ENCODE peak calls at places on chromosomes 13 and 19, in ten cellular contexts. One of them, this sample, is unnamed. For H3K9me3 and H3K4me1, the result is how much of the 10 kb centered on the place peaks cover.

GRCh38 chr13:66665991-66666390 is 564.1 kb downstream of the PCDH9 start:
- DNase-seq in cardiac muscle cell: peak
- DNase-seq in thyroid gland: peak
- DNase-seq in heart left ventricle: no peak
- DNase-seq in heart right ventricle: no peak
- DNase-seq in gastrocnemius medialis: peak
- DNase-seq in upper lobe of right lung: peak
- DNase-seq in PC-9: peak
- DNase-seq in esophagus muscularis mucosa: no peak
- DNase-seq in CD8-positive, alpha-beta T cell: no peak
- DNase-seq in this sample: no peak

GRCh38 chr19:15248648-15249559 is 16.7 kb upstream of the EPHX3 start:
- DNase-seq in CD8-positive, alpha-beta T cell: no peak
- DNase-seq in cardiac muscle cell: no peak
- DNase-seq in PC-9: peak
- DNase-seq in thyroid gland: peak
- DNase-seq in gastrocnemius medialis: peak
- DNase-seq in esophagus muscularis mucosa: no peak
- DNase-seq in heart left ventricle: peak
- DNase-seq in upper lobe of right lung: no peak
- DNase-seq in heart right ventricle: peak
- DNase-seq in this sample: peak

GRCh38 chr13:75963318-75963717 is 327.2 kb downstream of the LMO7 start:
- DNase-seq in esophagus muscularis mucosa: no peak
- DNase-seq in thyroid gland: no peak
- DNase-seq in gastrocnemius medialis: no peak
- DNase-seq in CD8-positive, alpha-beta T cell: no peak
- DNase-seq in cardiac muscle cell: peak
- DNase-seq in heart left ventricle: no peak
- DNase-seq in PC-9: no peak
- DNase-seq in heart right ventricle: no peak
- DNase-seq in upper lobe of right lung: no peak
- DNase-seq in this sample: no peak

GRCh38 chr19:5434970-5435641 is 20.1 kb upstream of the ZNRF4 start:
- DNase-seq in thyroid gland: no peak
- DNase-seq in cardiac muscle cell: no peak
- DNase-seq in esophagus muscularis mucosa: no peak
- DNase-seq in PC-9: no peak
- DNase-seq in heart left ventricle: no peak
- DNase-seq in upper lobe of right lung: no peak
- DNase-seq in heart right ventricle: no peak
- DNase-seq in gastrocnemius medialis: no peak
- DNase-seq in CD8-positive, alpha-beta T cell: no peak
- DNase-seq in this sample: no peak

GRCh38 chr13:77509221-77509620 is 26.3 kb upstream of the SCEL start:
- DNase-seq in cardiac muscle cell: no peak
- DNase-seq in heart left ventricle: no peak
- DNase-seq in CD8-positive, alpha-beta T cell: no peak
- DNase-seq in gastrocnemius medialis: no peak
- DNase-seq in upper lobe of right lung: no peak
- DNase-seq in heart right ventricle: no peak
- DNase-seq in PC-9: no peak
- DNase-seq in thyroid gland: no peak
- DNase-seq in esophagus muscularis mucosa: no peak
- DNase-seq in this sample: no peak

GRCh38 chr13:47216176-47216822 is 319.4 kb upstream of the HTR2A start:
- DNase-seq in PC-9: no peak
- DNase-seq in esophagus muscularis mucosa: no peak
- DNase-seq in upper lobe of right lung: no peak
- DNase-seq in cardiac muscle cell: no peak
- DNase-seq in thyroid gland: no peak
- DNase-seq in CD8-positive, alpha-beta T cell: no peak
- DNase-seq in heart right ventricle: no peak
- DNase-seq in heart left ventricle: no peak
- DNase-seq in gastrocnemius medialis: no peak
- DNase-seq in this sample: no peak

GRCh38 chr13:38570706-38571105 is 116.2 kb upstream of the FREM2 start:
- DNase-seq in gastrocnemius medialis: no peak
- DNase-seq in cardiac muscle cell: no peak
- DNase-seq in heart right ventricle: no peak
- DNase-seq in PC-9: no peak
- DNase-seq in heart left ventricle: no peak
- DNase-seq in esophagus muscularis mucosa: no peak
- DNase-seq in thyroid gland: no peak
- DNase-seq in CD8-positive, alpha-beta T cell: no peak
- DNase-seq in upper lobe of right lung: no peak
- DNase-seq in this sample: no peak

GRCh38 chr13:113390874-113391497 is 27.1 kb upstream of the GRTP1 start:
- DNase-seq in heart left ventricle: no peak
- DNase-seq in cardiac muscle cell: no peak
- DNase-seq in CD8-positive, alpha-beta T cell: no peak
- DNase-seq in esophagus muscularis mucosa: no peak
- DNase-seq in upper lobe of right lung: peak
- DNase-seq in PC-9: no peak
- DNase-seq in thyroid gland: no peak
- DNase-seq in heart right ventricle: no peak
- DNase-seq in gastrocnemius medialis: no peak
- DNase-seq in this sample: no peak

GRCh38 chr13:95300625-95301134 is 571 bp downstream of the ABCC4 start:
- DNase-seq in CD8-positive, alpha-beta T cell: peak
- DNase-seq in gastrocnemius medialis: peak
- DNase-seq in heart left ventricle: peak
- DNase-seq in heart right ventricle: peak
- DNase-seq in PC-9: peak
- DNase-seq in upper lobe of right lung: peak
- DNase-seq in esophagus muscularis mucosa: no peak
- DNase-seq in thyroid gland: peak
- DNase-seq in cardiac muscle cell: peak
- DNase-seq in this sample: peak

GRCh38 chr13:95298169-95298940 is 2.9 kb downstream of the ABCC4 start:
- DNase-seq in gastrocnemius medialis: no peak
- DNase-seq in thyroid gland: peak
- DNase-seq in PC-9: no peak
- DNase-seq in esophagus muscularis mucosa: no peak
- DNase-seq in upper lobe of right lung: peak
- DNase-seq in heart right ventricle: no peak
- DNase-seq in cardiac muscle cell: no peak
- DNase-seq in CD8-positive, alpha-beta T cell: no peak
- DNase-seq in heart left ventricle: no peak
- DNase-seq in this sample: no peak

GRCh38 chr13:95298971-95299627 is 2.2 kb downstream of the ABCC4 start:
- DNase-seq in esophagus muscularis mucosa: no peak
- DNase-seq in gastrocnemius medialis: no peak
- DNase-seq in cardiac muscle cell: no peak
- DNase-seq in thyroid gland: no peak
- DNase-seq in heart left ventricle: no peak
- DNase-seq in CD8-positive, alpha-beta T cell: no peak
- DNase-seq in heart right ventricle: no peak
- DNase-seq in PC-9: peak
- DNase-seq in upper lobe of right lung: no peak
- DNase-seq in this sample: no peak

GRCh38 chr13:95301947-95302386 is 716 bp upstream of the ABCC4 start:
- DNase-seq in heart right ventricle: no peak
- DNase-seq in thyroid gland: no peak
- DNase-seq in upper lobe of right lung: no peak
- DNase-seq in CD8-positive, alpha-beta T cell: no peak
- DNase-seq in cardiac muscle cell: no peak
- DNase-seq in gastrocnemius medialis: no peak
- DNase-seq in PC-9: no peak
- DNase-seq in esophagus muscularis mucosa: no peak
- DNase-seq in heart left ventricle: no peak
- DNase-seq in this sample: no peak

GRCh38 chr13:95301135-95301946 is at the start of gene ABCC4:
- DNase-seq in thyroid gland: peak
- DNase-seq in esophagus muscularis mucosa: no peak
- DNase-seq in upper lobe of right lung: peak
- DNase-seq in heart right ventricle: peak
- DNase-seq in CD8-positive, alpha-beta T cell: peak
- DNase-seq in heart left ventricle: peak
- DNase-seq in cardiac muscle cell: peak
- DNase-seq in gastrocnemius medialis: peak
- DNase-seq in PC-9: peak
- DNase-seq in this sample: peak
- TF ChIP-seq CTCF in thyroid gland: no peak
- TF ChIP-seq CTCF in esophagus muscularis mucosa: peak
- TF ChIP-seq CTCF in upper lobe of right lung: no peak
- TF ChIP-seq CTCF in heart right ventricle: no peak
- TF ChIP-seq CTCF in CD8-positive, alpha-beta T cell: no peak
- TF ChIP-seq CTCF in heart left ventricle: no peak
- TF ChIP-seq CTCF in cardiac muscle cell: no peak
- TF ChIP-seq CTCF in gastrocnemius medialis: no peak
- TF ChIP-seq CTCF in PC-9: no peak
- TF ChIP-seq CTCF in this sample: no peak

GRCh38 chr19:57583104-57583520 is 833 bp upstream of the ZIK1 start:
- DNase-seq in heart right ventricle: no peak
- DNase-seq in cardiac muscle cell: no peak
- DNase-seq in CD8-positive, alpha-beta T cell: no peak
- DNase-seq in PC-9: no peak
- DNase-seq in upper lobe of right lung: no peak
- DNase-seq in heart left ventricle: no peak
- DNase-seq in thyroid gland: no peak
- DNase-seq in gastrocnemius medialis: no peak
- DNase-seq in esophagus muscularis mucosa: no peak
- DNase-seq in this sample: no peak

GRCh38 chr19:57576661-57577060 is 2.0 kb downstream of the ZNF416 start:
- DNase-seq in upper lobe of right lung: no peak
- DNase-seq in PC-9: no peak
- DNase-seq in heart right ventricle: no peak
- DNase-seq in cardiac muscle cell: no peak
- DNase-seq in heart left ventricle: no peak
- DNase-seq in thyroid gland: no peak
- DNase-seq in gastrocnemius medialis: no peak
- DNase-seq in CD8-positive, alpha-beta T cell: no peak
- DNase-seq in esophagus muscularis mucosa: no peak
- DNase-seq in this sample: no peak

GRCh38 chr19:57583521-57584416 is at the start of gene ZIK1:
- DNase-seq in heart left ventricle: peak
- DNase-seq in thyroid gland: peak
- DNase-seq in PC-9: peak
- DNase-seq in esophagus muscularis mucosa: peak
- DNase-seq in gastrocnemius medialis: peak
- DNase-seq in cardiac muscle cell: peak
- DNase-seq in CD8-positive, alpha-beta T cell: peak
- DNase-seq in upper lobe of right lung: peak
- DNase-seq in heart right ventricle: peak
- DNase-seq in this sample: peak

GRCh38 chr19:57578487-57579205 is at the start of gene ZNF416:
- DNase-seq in upper lobe of right lung: peak
- DNase-seq in cardiac muscle cell: peak
- DNase-seq in PC-9: peak
- DNase-seq in esophagus muscularis mucosa: peak
- DNase-seq in heart right ventricle: peak
- DNase-seq in gastrocnemius medialis: peak
- DNase-seq in CD8-positive, alpha-beta T cell: peak
- DNase-seq in thyroid gland: peak
- DNase-seq in heart left ventricle: peak
- DNase-seq in this sample: peak
- H3K9me3 ChIP-seq in upper lobe of right lung: under half
- H3K9me3 ChIP-seq in cardiac muscle cell: under half
- H3K9me3 ChIP-seq in PC-9: under half
- H3K9me3 ChIP-seq in esophagus muscularis mucosa: under half
- H3K9me3 ChIP-seq in heart right ventricle: under half
- H3K9me3 ChIP-seq in gastrocnemius medialis: under half
- H3K9me3 ChIP-seq in CD8-positive, alpha-beta T cell: under half
- H3K9me3 ChIP-seq in thyroid gland: under half
- H3K9me3 ChIP-seq in heart left ventricle: under half
- H3K9me3 ChIP-seq in this sample: under half

GRCh38 chr19:41377977-41378707 is 1.8 kb downstream of the TMEM91 start:
- DNase-seq in gastrocnemius medialis: no peak
- DNase-seq in thyroid gland: no peak
- DNase-seq in esophagus muscularis mucosa: no peak
- DNase-seq in PC-9: no peak
- DNase-seq in cardiac muscle cell: peak
- DNase-seq in heart right ventricle: no peak
- DNase-seq in heart left ventricle: no peak
- DNase-seq in CD8-positive, alpha-beta T cell: peak
- DNase-seq in upper lobe of right lung: no peak
- DNase-seq in this sample: no peak

GRCh38 chr19:41376998-41377365 is 649 bp downstream of the TMEM91 start:
- DNase-seq in heart left ventricle: no peak
- DNase-seq in PC-9: no peak
- DNase-seq in heart right ventricle: no peak
- DNase-seq in upper lobe of right lung: peak
- DNase-seq in esophagus muscularis mucosa: no peak
- DNase-seq in CD8-positive, alpha-beta T cell: no peak
- DNase-seq in thyroid gland: no peak
- DNase-seq in gastrocnemius medialis: no peak
- DNase-seq in cardiac muscle cell: no peak
- DNase-seq in this sample: no peak

GRCh38 chr19:41376241-41376997 is at the start of gene TMEM91:
- DNase-seq in upper lobe of right lung: peak
- DNase-seq in esophagus muscularis mucosa: no peak
- DNase-seq in heart left ventricle: peak
- DNase-seq in heart right ventricle: peak
- DNase-seq in thyroid gland: peak
- DNase-seq in cardiac muscle cell: peak
- DNase-seq in CD8-positive, alpha-beta T cell: no peak
- DNase-seq in gastrocnemius medialis: no peak
- DNase-seq in PC-9: no peak
- DNase-seq in this sample: peak

GRCh38 chr19:41371541-41371940 is 4.8 kb upstream of the TMEM91 start:
- DNase-seq in heart right ventricle: no peak
- DNase-seq in upper lobe of right lung: no peak
- DNase-seq in gastrocnemius medialis: no peak
- DNase-seq in esophagus muscularis mucosa: no peak
- DNase-seq in heart left ventricle: no peak
- DNase-seq in cardiac muscle cell: no peak
- DNase-seq in thyroid gland: no peak
- DNase-seq in CD8-positive, alpha-beta T cell: no peak
- DNase-seq in PC-9: no peak
- DNase-seq in this sample: no peak

DNA sequence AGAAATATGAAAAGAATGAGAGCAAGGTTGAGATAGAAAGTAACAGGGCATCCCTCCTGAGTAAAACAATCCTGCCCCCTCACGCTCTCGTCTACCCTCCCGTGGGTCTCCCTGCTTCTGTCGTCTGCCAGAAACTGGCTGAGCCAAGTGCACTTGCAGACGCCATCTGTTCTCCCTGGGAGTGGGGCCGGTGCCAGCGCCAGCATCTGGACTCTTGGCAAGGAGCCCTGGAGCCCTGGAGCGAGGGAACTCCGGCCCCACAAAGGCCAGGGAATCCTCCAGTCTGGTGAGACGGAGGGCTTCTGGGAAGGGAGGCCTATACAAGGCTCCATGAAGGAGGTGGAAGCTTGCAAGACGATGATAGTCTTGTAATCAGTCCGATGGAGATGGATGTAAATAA is 2.3 kb upstream of the TMEM91 start:
- DNase-seq in cardiac muscle cell: no peak
- DNase-seq in PC-9: no peak
- DNase-seq in esophagus muscularis mucosa: peak
- DNase-seq in heart left ventricle: peak
- DNase-seq in gastrocnemius medialis: no peak
- DNase-seq in CD8-positive, alpha-beta T cell: no peak
- DNase-seq in thyroid gland: peak
- DNase-seq in upper lobe of right lung: peak
- DNase-seq in heart right ventricle: peak
- DNase-seq in this sample: peak
- H3K4me1 ChIP-seq in cardiac muscle cell: under half
- H3K4me1 ChIP-seq in PC-9: under half
- H3K4me1 ChIP-seq in esophagus muscularis mucosa: under half
- H3K4me1 ChIP-seq in heart left ventricle: under half
- H3K4me1 ChIP-seq in gastrocnemius medialis: under half
- H3K4me1 ChIP-seq in CD8-positive, alpha-beta T cell: under half
- H3K4me1 ChIP-seq in thyroid gland: under half
- H3K4me1 ChIP-seq in upper lobe of right lung: under half
- H3K4me1 ChIP-seq in heart right ventricle: under half
- H3K4me1 ChIP-seq in this sample: under half

GRCh38 chr19:41263042-41263849 is 926 bp upstream of the HNRNPUL1 start:
- DNase-seq in esophagus muscularis mucosa: peak
- DNase-seq in gastrocnemius medialis: peak
- DNase-seq in cardiac muscle cell: peak
- DNase-seq in heart left ventricle: peak
- DNase-seq in heart right ventricle: peak
- DNase-seq in CD8-positive, alpha-beta T cell: peak
- DNase-seq in upper lobe of right lung: peak
- DNase-seq in PC-9: no peak
- DNase-seq in thyroid gland: peak
- DNase-seq in this sample: peak

GRCh38 chr19:41263850-41264580 is at the start of gene HNRNPUL1:
- DNase-seq in heart left ventricle: peak
- DNase-seq in thyroid gland: peak
- DNase-seq in gastrocnemius medialis: peak
- DNase-seq in upper lobe of right lung: peak
- DNase-seq in esophagus muscularis mucosa: peak
- DNase-seq in heart right ventricle: peak
- DNase-seq in cardiac muscle cell: peak
- DNase-seq in CD8-positive, alpha-beta T cell: peak
- DNase-seq in PC-9: peak
- DNase-seq in this sample: peak

GRCh38 chr19:41265376-41266153 is 1.4 kb downstream of the HNRNPUL1 start:
- DNase-seq in gastrocnemius medialis: no peak
- DNase-seq in PC-9: peak
- DNase-seq in esophagus muscularis mucosa: no peak
- DNase-seq in heart right ventricle: peak
- DNase-seq in heart left ventricle: no peak
- DNase-seq in CD8-positive, alpha-beta T cell: no peak
- DNase-seq in upper lobe of right lung: no peak
- DNase-seq in cardiac muscle cell: peak
- DNase-seq in thyroid gland: peak
- DNase-seq in this sample: peak

GRCh38 chr19:41261474-41262190 is 2.5 kb upstream of the HNRNPUL1 start:
- DNase-seq in esophagus muscularis mucosa: no peak
- DNase-seq in heart right ventricle: peak
- DNase-seq in cardiac muscle cell: no peak
- DNase-seq in PC-9: no peak
- DNase-seq in upper lobe of right lung: no peak
- DNase-seq in heart left ventricle: no peak
- DNase-seq in CD8-positive, alpha-beta T cell: no peak
- DNase-seq in thyroid gland: peak
- DNase-seq in gastrocnemius medialis: no peak
- DNase-seq in this sample: no peak

DNA sequence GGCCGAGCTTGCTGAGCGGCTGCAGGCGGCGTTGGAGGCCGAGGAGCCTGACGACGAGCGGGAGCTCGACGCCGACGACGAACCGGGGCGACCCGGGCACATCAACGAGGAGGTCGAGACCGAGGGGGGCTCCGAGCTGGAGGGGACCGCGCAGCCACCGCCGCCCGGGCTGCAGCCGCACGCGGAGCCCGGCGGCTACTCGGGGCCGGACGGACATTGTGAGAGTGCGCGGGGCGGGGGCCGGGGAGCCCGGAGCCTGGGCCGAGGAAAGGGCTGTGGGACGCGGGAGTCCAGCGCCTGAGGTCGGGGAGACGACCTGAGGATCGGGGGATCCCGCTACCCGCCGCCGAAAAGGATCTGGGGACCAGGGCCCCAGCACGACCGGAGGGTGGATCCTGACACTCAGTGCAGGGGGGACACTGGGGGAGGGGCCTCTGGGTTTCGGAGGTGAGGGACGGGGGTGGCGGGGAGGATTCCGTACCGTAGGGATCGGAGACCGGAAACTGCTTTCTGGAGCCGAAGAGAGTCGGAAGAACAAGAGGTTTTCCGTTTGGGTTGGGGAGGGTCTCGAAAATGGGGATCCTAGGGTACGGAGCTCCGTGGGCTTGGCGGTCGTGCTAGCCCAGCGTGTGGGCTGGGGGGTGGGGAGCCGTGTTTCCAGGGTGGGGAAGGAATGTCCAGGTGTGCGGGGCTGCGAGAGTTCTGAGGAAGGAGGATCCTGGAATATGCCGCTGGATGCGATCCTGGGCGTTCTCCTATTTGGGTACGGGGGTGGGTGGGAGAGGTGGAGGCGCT is 606 bp downstream of the HNRNPUL1 start:
- DNase-seq in gastrocnemius medialis: peak
- DNase-seq in heart right ventricle: peak
- DNase-seq in cardiac muscle cell: peak
- DNase-seq in CD8-positive, alpha-beta T cell: peak
- DNase-seq in heart left ventricle: peak
- DNase-seq in esophagus muscularis mucosa: no peak
- DNase-seq in upper lobe of right lung: peak
- DNase-seq in PC-9: peak
- DNase-seq in thyroid gland: peak
- DNase-seq in this sample: peak
- TF ChIP-seq CTCF in gastrocnemius medialis: no peak
- TF ChIP-seq CTCF in heart right ventricle: peak
- TF ChIP-seq CTCF in cardiac muscle cell: no peak
- TF ChIP-seq CTCF in CD8-positive, alpha-beta T cell: peak
- TF ChIP-seq CTCF in heart left ventricle: no peak
- TF ChIP-seq CTCF in esophagus muscularis mucosa: no peak
- TF ChIP-seq CTCF in upper lobe of right lung: no peak
- TF ChIP-seq CTCF in PC-9: no peak
- TF ChIP-seq CTCF in thyroid gland: no peak
- TF ChIP-seq CTCF in this sample: no peak

This sample was measured in stomach.